ENCODE peak calls at places on chromosomes 5 and 9, in nine cellular contexts. C is naive thymus-derived CD4-positive, alpha-beta T cell; R is PC-3; U is transverse colon; W is spleen; E is CD8-positive, alpha-beta T cell; F is GM23338; A is psoas muscle; B is tibial nerve. T is an unnamed sample. For H3K27me3 and H3K4me1, the result is how much of the 10 kb centered on the place peaks cover.

GRCh38 chr5:73973135-73973534 is 347.1 kb downstream of the ARHGEF28 start:
- DNase-seq in U (no peak), C (no peak), R (no peak), E (no peak), F (no peak), B (no peak), W (no peak), A (no peak), T (no peak)

GRCh38 chr9:4048441-4048840 is 251.4 kb downstream of the GLIS3 start:
- DNase-seq in E (no peak), F (peak), A (no peak), C (no peak), U (no peak), W (no peak), B (no peak), R (peak), T (peak)

GRCh38 chr9:99057665-99058625 is 47.0 kb upstream of the TGFBR1 start:
- DNase-seq in W (peak), R (peak), U (peak), E (peak), F (no peak), A (no peak), C (peak), B (peak), T (peak)

GRCh38 chr5:168217497-168217896 is 73.9 kb upstream of the WWC1 start:
- DNase-seq in C (no peak), U (peak), B (no peak), E (no peak), F (no peak), W (no peak), R (no peak), A (no peak), T (no peak)

GRCh38 chr9:37602817-37603216 is 10.4 kb upstream of the TOMM5 start:
- DNase-seq in R (peak), U (peak), E (no peak), A (peak), C (no peak), W (no peak), F (no peak), B (peak), T (no peak)

GRCh38 chr9:76369583-76369982 is 24.6 kb downstream of the RFK start:
- DNase-seq in W (no peak), E (no peak), R (peak), U (peak), C (no peak), A (no peak), B (peak), F (peak), T (no peak)

GRCh38 chr9:21873540-21874221 is 71.2 kb downstream of the MTAP start:
- DNase-seq in B (no peak), R (peak), E (no peak), U (no peak), C (no peak), A (no peak), W (no peak), F (no peak), T (no peak)

GRCh38 chr5:123514615-123515355 is 2.8 kb downstream of the CSNK1G3 start:
- DNase-seq in W (no peak), B (no peak), U (no peak), A (no peak), F (no peak), R (peak), C (no peak), E (no peak), T (no peak)

GRCh38 chr5:38853753-38854470 is 8.1 kb downstream of the OSMR start:
- DNase-seq in A (no peak), U (no peak), W (no peak), R (peak), E (no peak), C (no peak), F (peak), B (no peak), T (no peak)

GRCh38 chr5:113678202-113678601 is 164.7 kb downstream of the YTHDC2 start:
- DNase-seq in B (no peak), E (no peak), F (no peak), C (no peak), W (no peak), U (no peak), A (no peak), R (no peak), T (no peak)

GRCh38 chr9:133713211-133713959 is 24.8 kb downstream of the SARDH start:
- DNase-seq in E (no peak), A (no peak), F (no peak), U (no peak), B (no peak), W (peak), R (no peak), C (no peak), T (no peak)

GRCh38 chr9:14428781-14429230 is 114.9 kb upstream of the NFIB start:
- DNase-seq in W (no peak), A (peak), E (peak), R (peak), B (peak), C (no peak), F (peak), U (peak), T (peak)

GRCh38 chr5:123087173-123088030 is 1.6 kb upstream of the PRDM6 start:
- DNase-seq in B (no peak), E (no peak), F (peak), W (no peak), U (no peak), R (no peak), A (no peak), C (no peak), T (no peak)

GRCh38 chr9:114938687-114939575 is 8.5 kb upstream of the TNFSF8 start:
- DNase-seq in F (no peak), W (no peak), B (peak), R (no peak), U (no peak), E (no peak), A (no peak), C (no peak), T (no peak)

GRCh38 chr5:173290477-173291131 is 37.6 kb downstream of the STC2 start:
- DNase-seq in U (no peak), W (no peak), B (no peak), A (no peak), C (no peak), R (no peak), F (no peak), E (no peak), T (no peak)

GRCh38 chr5:354581-355378 is 33.3 kb downstream of the AHRR start:
- DNase-seq in R (no peak), E (no peak), F (no peak), B (no peak), C (no peak), U (no peak), W (peak), A (no peak), T (no peak)

GRCh38 chr5:7392401-7393024 is 3.4 kb upstream of the ADCY2 start:
- DNase-seq in F (peak), B (peak), R (peak), E (no peak), A (no peak), U (no peak), C (no peak), W (no peak), T (no peak)

GRCh38 chr5:108681079-108681921 is 66.4 kb upstream of the FER start:
- DNase-seq in W (no peak), A (no peak), F (peak), B (peak), R (peak), C (no peak), U (no peak), E (no peak), T (peak)

GRCh38 chr5:129906177-129906887 is 2.1 kb downstream of the CHSY3 start:
- DNase-seq in U (peak), F (peak), R (no peak), A (no peak), C (no peak), W (no peak), E (no peak), B (peak), T (no peak)

GRCh38 chr9:17116400-17116837 is 18.4 kb upstream of the CNTLN start:
- DNase-seq in W (no peak), F (peak), C (no peak), A (no peak), E (no peak), R (peak), B (no peak), U (no peak), T (no peak)

GRCh38 chr5:28548856-28549255 is 1510.5 kb upstream of the CDH9 start:
- DNase-seq in F (no peak), B (no peak), R (peak), C (no peak), W (no peak), A (no peak), E (no peak), U (no peak), T (no peak)

GRCh38 chr5:78360674-78361225 is 333 bp downstream of the SCAMP1 start:
- DNase-seq in W (peak), B (no peak), E (peak), U (peak), R (no peak), A (peak), F (no peak), C (peak), T (peak)

GRCh38 chr5:107199756-107200155 is 471.0 kb downstream of the EFNA5 start:
- DNase-seq in W (no peak), U (no peak), R (no peak), C (no peak), E (no peak), B (no peak), F (no peak), A (no peak), T (no peak)

GRCh38 chr5:52787600-52788504 is at the start of the genes ITGA1 and PELO:
- DNase-seq in U (peak), R (peak), F (peak), B (peak), C (peak), E (peak), A (peak), W (peak), T (peak)

GRCh38 chr5:9118852-9119251 is 427.0 kb downstream of the SEMA5A start:
- DNase-seq in A (no peak), C (no peak), U (no peak), R (no peak), F (peak), E (no peak), W (no peak), B (no peak), T (no peak)

GRCh38 chr5:110159202-110159601 is 469.5 kb downstream of the MAN2A1 start:
- DNase-seq in W (no peak), C (no peak), F (no peak), E (no peak), A (no peak), R (peak), U (no peak), B (no peak), T (no peak)

GRCh38 chr5:1515921-1516571 is 7.7 kb downstream of the LPCAT1 start:
- DNase-seq in A (peak), C (no peak), B (no peak), F (no peak), R (peak), W (peak), U (peak), E (no peak), T (no peak)

GRCh38 chr9:137300607-137301085 is 1.4 kb downstream of the NRARP start:
- DNase-seq in E (no peak), C (no peak), F (peak), W (no peak), R (no peak), B (no peak), U (peak), A (no peak), T (no peak)

GRCh38 chr5:138649316-138649720 is 74.1 kb upstream of the HSPA9 start:
- DNase-seq in B (no peak), E (no peak), A (no peak), F (peak), W (no peak), C (no peak), U (no peak), R (no peak), T (no peak)

GRCh38 chr5:137264573-137264972 is 234.6 kb downstream of the SPOCK1 start:
- DNase-seq in E (no peak), U (no peak), B (no peak), A (no peak), F (no peak), W (no peak), C (no peak), R (no peak), T (no peak)

GRCh38 chr5:157820593-157821252 is 38.2 kb downstream of the CLINT1 start:
- DNase-seq in R (peak), U (no peak), W (no peak), F (peak), C (peak), B (peak), A (no peak), E (no peak), T (no peak)

GRCh38 chr9:97386733-97387503 is 25.0 kb upstream of the TDRD7 start:
- DNase-seq in R (peak), A (peak), W (peak), E (peak), U (peak), F (peak), B (peak), C (peak), T (peak)

GRCh38 chr9:13386324-13386723 is 106.8 kb upstream of the MPDZ start:
- DNase-seq in A (no peak), E (no peak), C (no peak), W (no peak), B (no peak), F (no peak), U (no peak), R (no peak), T (no peak)

GRCh38 chr9:121612511-121612998 is 38.9 kb upstream of the DAB2IP start:
- DNase-seq in C (no peak), E (no peak), U (peak), R (no peak), B (no peak), A (peak), F (no peak), W (no peak), T (no peak)

GRCh38 chr9:133362359-133363044 is 6.2 kb downstream of the SURF2 start:
- DNase-seq in B (no peak), W (no peak), A (no peak), E (no peak), U (no peak), F (no peak), R (no peak), C (no peak), T (no peak)

DNA sequence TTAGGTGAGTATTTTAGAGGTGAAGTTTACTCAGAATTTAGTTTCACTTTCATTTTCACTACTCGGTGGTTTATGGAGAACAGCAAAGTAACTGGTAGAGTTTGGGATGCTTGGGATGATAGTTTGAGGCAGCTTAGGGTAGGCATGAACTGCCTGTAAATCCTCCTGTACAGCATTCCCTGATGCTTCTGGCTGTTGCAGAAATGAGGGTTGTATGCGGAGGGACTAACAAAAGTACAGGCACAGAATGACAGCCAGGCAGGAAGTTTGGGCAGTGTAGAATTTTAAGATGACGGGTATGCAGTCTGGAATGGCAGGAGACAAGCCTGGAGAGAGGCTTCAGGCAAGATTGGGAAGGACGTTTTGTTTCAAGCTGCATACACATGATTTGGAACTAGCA is 48.0 kb upstream of the FAM120AOS start:
- DNase-seq in A (no peak), U (no peak), E (no peak), R (no peak), W (no peak), B (no peak), C (peak), F (no peak), T (no peak)
- H3K4me3 ChIP-seq in A (peak), U (peak), E (peak), R (peak), W (peak), B (peak), C (peak), F (no peak), T (peak)

GRCh38 chr9:135038331-135038730 is 49.1 kb upstream of the OLFM1 start:
- DNase-seq in U (no peak), F (no peak), C (no peak), W (peak), A (no peak), R (no peak), B (no peak), E (no peak), T (no peak)
- H3K27me3 ChIP-seq in U (under half), F (under half), C (under half), W (under half), A (under half), R (under half), B (under half), E (under half), T (under half)

DNA sequence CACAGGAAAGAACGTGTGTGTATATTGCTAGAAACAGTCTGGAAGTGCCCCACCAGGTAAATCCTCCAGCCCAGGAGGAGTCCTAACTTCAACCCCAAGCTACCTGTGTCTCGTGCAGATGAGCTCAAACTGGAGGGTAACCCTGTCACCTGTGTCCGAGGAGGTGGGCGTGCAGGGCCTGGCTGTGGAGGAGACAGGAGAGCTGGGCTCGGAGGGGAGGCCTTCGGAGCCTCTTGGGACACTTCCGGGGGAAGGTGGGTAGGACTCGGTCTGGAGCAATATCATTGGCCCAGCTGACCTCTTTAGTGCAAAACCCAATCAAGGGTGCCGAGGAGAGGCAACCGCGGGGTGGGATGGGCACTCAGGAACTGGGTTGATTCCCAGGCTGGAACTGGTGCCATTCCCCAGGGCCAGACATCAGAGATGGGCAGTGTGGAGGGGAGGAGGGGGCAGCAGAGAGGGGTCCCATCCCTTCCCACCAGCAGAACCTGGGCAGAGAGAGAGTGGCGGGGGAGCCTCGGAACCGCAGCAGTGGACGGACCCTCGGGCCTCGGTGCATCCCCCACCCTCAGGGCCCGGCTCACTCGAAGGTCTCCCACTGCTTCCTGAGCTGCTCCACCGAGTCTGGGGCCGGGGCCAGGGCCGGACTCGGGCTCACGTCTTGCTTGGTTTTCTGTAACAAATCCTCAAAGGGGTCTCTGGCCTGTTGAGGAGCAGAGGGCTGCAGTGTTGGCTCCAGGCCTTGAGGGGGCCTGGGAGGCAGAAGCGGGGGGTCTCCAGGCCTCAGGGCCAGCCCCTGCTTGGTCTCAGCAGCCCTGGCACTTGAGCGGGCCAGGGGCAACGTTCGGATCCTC is 25.1 kb downstream of the CRB2 start:
- DNase-seq in A (no peak), F (no peak), W (no peak), B (no peak), U (no peak), R (no peak), C (no peak), E (no peak), T (no peak)
- H3K4me1 ChIP-seq in A (under half), F (under half), W (under half), B (under half), U (under half), R (under half), C (under half), E (under half), T (under half)

DNA sequence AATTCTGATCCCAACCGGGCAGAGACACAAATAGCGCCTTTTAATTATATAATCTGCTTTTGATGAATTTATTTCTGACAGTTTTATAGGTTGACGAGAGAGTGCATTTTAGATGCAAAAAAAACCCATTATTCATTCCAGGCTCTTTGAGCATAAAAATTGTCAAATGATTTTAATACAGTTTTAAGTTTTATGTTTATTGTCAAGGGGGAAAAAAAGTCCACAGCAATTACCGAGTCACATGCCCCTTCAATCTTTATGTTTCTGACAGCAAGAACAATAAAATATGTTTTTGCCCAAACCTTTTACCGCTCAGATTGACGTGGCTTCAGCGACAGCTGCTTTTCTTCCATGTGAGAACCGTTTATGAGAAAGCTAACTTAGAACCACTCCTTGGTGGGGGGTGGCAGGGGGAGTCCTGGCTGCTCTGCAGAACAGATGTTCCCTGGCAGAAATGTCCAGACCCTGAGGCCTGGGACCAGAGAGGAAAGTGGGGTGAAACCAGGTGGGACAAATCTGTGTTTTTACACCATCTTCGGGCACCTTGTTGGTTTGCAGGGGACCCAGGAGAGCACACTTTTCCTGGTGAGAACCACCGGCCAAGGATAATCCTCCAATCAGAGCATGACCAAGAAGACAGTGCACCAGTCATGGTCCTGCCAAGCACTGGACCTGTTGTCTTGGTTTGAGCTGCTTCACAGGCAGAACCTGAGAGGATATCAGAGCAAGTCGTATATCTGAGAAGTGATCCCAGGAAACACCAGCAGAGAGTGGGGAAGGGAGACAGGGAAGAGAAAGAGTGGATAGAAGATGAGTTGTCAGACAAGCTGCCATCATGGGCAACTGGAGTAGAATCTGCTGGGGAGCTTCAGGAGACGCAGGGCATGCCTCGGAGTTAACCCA is 178.8 kb upstream of the MVB12B start:
- DNase-seq in B (peak), W (peak), F (no peak), C (no peak), A (no peak), U (no peak), E (no peak), R (no peak), T (no peak)
- H3K4me3 ChIP-seq in B (no peak), W (no peak), F (no peak), C (no peak), A (no peak), U (no peak), E (no peak), R (no peak), T (no peak)

GRCh38 chr5:2754621-2755370 is 3.3 kb upstream of the IRX2 start:
- DNase-seq in B (no peak), C (no peak), R (no peak), U (no peak), W (no peak), E (no peak), F (peak), A (no peak), T (no peak)

GRCh38 chr5:2752059-2752874 is 790 bp upstream of the IRX2 start:
- DNase-seq in B (no peak), W (no peak), A (no peak), F (peak), U (no peak), R (peak), E (no peak), C (no peak), T (no peak)

GRCh38 chr5:2751592-2752021 is at the start of gene IRX2:
- DNase-seq in A (peak), B (no peak), W (no peak), C (no peak), R (peak), E (no peak), U (peak), F (peak), T (no peak)

GRCh38 chr5:2753452-2754409 is 2.3 kb upstream of the IRX2 start:
- DNase-seq in W (no peak), R (no peak), F (peak), C (no peak), U (no peak), B (no peak), A (no peak), E (no peak), T (no peak)

GRCh38 chr5:2752875-2753435 is 1.5 kb upstream of the IRX2 start:
- DNase-seq in F (peak), R (no peak), E (no peak), B (no peak), W (no peak), C (no peak), A (no peak), U (no peak), T (no peak)
- H3K27me3 ChIP-seq in F (half or more), R (under half), E (under half), B (half or more), W (half or more), C (under half), A (half or more), U (half or more), T (under half)

DNA sequence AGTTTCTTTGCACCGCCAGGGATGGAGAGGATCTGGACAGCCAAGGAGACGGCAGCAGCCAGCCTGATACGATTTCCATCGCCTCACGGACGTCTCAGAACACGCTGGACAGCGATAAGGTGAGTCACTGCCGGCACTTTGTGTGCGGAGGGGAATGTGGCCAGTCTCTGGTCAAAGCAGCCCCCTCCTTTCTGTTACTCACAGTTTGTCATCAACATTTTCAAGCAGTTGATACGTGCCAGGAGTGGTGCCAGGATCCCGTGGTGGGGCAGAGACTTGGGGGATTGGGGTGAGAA is 175.1 kb upstream of the OTULINL start:
- DNase-seq in C (no peak), U (no peak), R (peak), F (no peak), A (no peak), B (no peak), W (no peak), E (no peak), T (no peak)
- H3K4me1 ChIP-seq in C (under half), U (under half), R (under half), F (under half), A (under half), B (half or more), W (half or more), E (under half), T (under half)